ENCODE peak calls at places on chromosomes 7 and 10, in seven cellular contexts. G, P, U, B, R, H and X are unnamed samples.

GRCh38 chr7:128841171-128841690 is 11.0 kb downstream of the FLNC start:
- DNase-seq in R (no peak), P (no peak), U (peak; percentile 14), H (no peak), B (no peak), G (no peak), X (no peak)

GRCh38 chr7:150716368-150716767 is at the start of gene GIMAP1:
- DNase-seq in G (no peak), P (no peak), U (peak; percentile 47), H (no peak), R (no peak), B (no peak), X (peak; percentile 36)

GRCh38 chr7:30851651-30852359 is 59.8 kb upstream of the AQP1 start:
- DNase-seq in B (no peak), H (no peak), P (no peak), G (no peak), R (no peak), U (no peak), X (no peak)

GRCh38 chr10:4809156-4809555 is 16.9 kb upstream of the AKR1E2 start:
- DNase-seq in R (no peak), U (no peak), P (no peak), H (no peak), B (no peak), G (no peak), X (no peak)

GRCh38 chr7:22726849-22727792 is at the start of gene IL6:
- DNase-seq in R (peak; percentile 80), H (no peak), G (peak; percentile 6), U (peak; percentile 84), B (peak; percentile 96), P (no peak), X (peak; percentile 84)

GRCh38 chr7:67595421-67595820 is 598.8 kb downstream of the TYW1 start:
- DNase-seq in R (no peak), H (no peak), P (no peak), U (no peak), B (no peak), G (no peak), X (no peak)

GRCh38 chr7:4683884-4684565 is 1.9 kb downstream of the FOXK1 start:
- DNase-seq in H (no peak), P (peak; percentile 82), B (peak; percentile 64), U (peak; percentile 68), R (no peak), G (no peak), X (peak; percentile 64)

GRCh38 chr7:2566348-2566889 is 7.6 kb downstream of the IQCE start:
- DNase-seq in R (no peak), G (no peak), P (no peak), B (no peak), U (no peak), H (no peak), X (no peak)

GRCh38 chr10:89295597-89295996 is 6.2 kb upstream of the IFIT2 start:
- DNase-seq in R (no peak), U (no peak), G (no peak), P (no peak), H (no peak), B (peak; percentile 72), X (no peak)

GRCh38 chr10:125146791-125147604 is 13.4 kb downstream of the CTBP2 start:
- DNase-seq in B (no peak), G (no peak), H (no peak), P (peak; percentile 66), U (no peak), R (no peak), X (no peak)

GRCh38 chr10:5292196-5292735 is 72.5 kb upstream of the UCN3 start:
- DNase-seq in R (no peak), B (no peak), U (no peak), H (no peak), P (no peak), G (no peak), X (peak; percentile 17)

GRCh38 chr7:39428221-39428620 is 138.0 kb upstream of the YAE1 start:
- DNase-seq in H (no peak), R (peak; percentile 24), U (no peak), B (peak; percentile 79), P (no peak), G (no peak), X (no peak)

GRCh38 chr7:22791204-22792158 is 31.2 kb downstream of the TOMM7 start:
- DNase-seq in H (no peak), G (no peak), B (peak; percentile 34), R (no peak), P (no peak), U (no peak), X (no peak)

GRCh38 chr10:28878236-28878970 is 201.1 kb downstream of the BAMBI start:
- DNase-seq in B (no peak), G (no peak), U (no peak), H (no peak), P (no peak), R (no peak), X (no peak)